ENCODE peak calls at places on chromosomes 7 and 10, in seven cellular contexts. C, G, Y, M, B, P and Q are unnamed samples.

GRCh38 chr10:121708921-121709625 is 110.8 kb upstream of the FGFR2 start:
- DNase-seq in C (no peak), G (peak; percentile 23), Y (no peak), M (no peak), B (no peak), P (no peak), Q (no peak)

GRCh38 chr10:55203319-55203718 is 402.3 kb upstream of the PCDH15 start:
- DNase-seq in C (no peak), G (no peak), Y (no peak), M (no peak), B (no peak), P (no peak), Q (no peak)

GRCh38 chr7:158880973-158881372 is 24.6 kb downstream of the DYNC2I1 start:
- DNase-seq in C (no peak), G (no peak), Y (no peak), M (no peak), B (no peak), P (no peak), Q (no peak)

GRCh38 chr7:18753972-18754610 is 258.5 kb downstream of the HDAC9 start:
- DNase-seq in C (no peak), G (no peak), Y (no peak), M (no peak), B (peak; percentile 98), P (no peak), Q (no peak)

GRCh38 chr10:21030096-21030495 is 133.0 kb upstream of the NEBL start:
- DNase-seq in C (no peak), G (no peak), Y (no peak), M (no peak), B (no peak), P (no peak), Q (no peak)

GRCh38 chr10:30857803-30858202 is 173.9 kb downstream of the ZNF438 start:
- DNase-seq in C (no peak), G (no peak), Y (no peak), M (no peak), B (peak; percentile 97), P (peak; percentile 89), Q (no peak)

GRCh38 chr10:33706746-33707145 is 372.3 kb upstream of the NRP1 start:
- DNase-seq in C (no peak), G (no peak), Y (no peak), M (no peak), B (peak; percentile 75), P (no peak), Q (no peak)

GRCh38 chr7:82250598-82250997 is 193.0 kb downstream of the CACNA2D1 start:
- DNase-seq in C (no peak), G (no peak), Y (no peak), M (no peak), B (peak; percentile 8), P (no peak), Q (no peak)

GRCh38 chr10:31769564-31769963 is 159.1 kb downstream of the ARHGAP12 start:
- DNase-seq in C (no peak), G (no peak), Y (no peak), M (no peak), B (peak; percentile 75), P (no peak), Q (no peak)

GRCh38 chr7:18861514-18861913 is 255.9 kb downstream of the TWIST1 start:
- DNase-seq in C (no peak), G (no peak), Y (peak; percentile 12), M (no peak), B (peak; percentile 77), P (no peak), Q (no peak)

GRCh38 chr10:76356557-76356956 is 925.1 kb downstream of the LRMDA start:
- DNase-seq in C (no peak), G (no peak), Y (no peak), M (no peak), B (no peak), P (no peak), Q (no peak)

GRCh38 chr10:119517235-119518141 is 25.0 kb downstream of the RGS10 start:
- DNase-seq in C (peak; percentile 55), G (no peak), Y (peak; percentile 68), M (peak; percentile 44), B (peak; percentile 54), P (peak; percentile 62), Q (peak; percentile 70)

GRCh38 chr7:157611341-157611740 is 274.5 kb downstream of the DNAJB6 start:
- DNase-seq in C (no peak), G (no peak), Y (no peak), M (no peak), B (no peak), P (no peak), Q (no peak)

GRCh38 chr7:3725145-3725544 is 424.1 kb downstream of the SDK1 start:
- DNase-seq in C (no peak), G (no peak), Y (no peak), M (no peak), B (no peak), P (no peak), Q (no peak)

GRCh38 chr10:4708123-4708759 is 117.8 kb upstream of the AKR1E2 start:
- DNase-seq in C (no peak), G (no peak), Y (no peak), M (no peak), B (no peak), P (no peak), Q (no peak)

GRCh38 chr10:1398626-1399410 is 338.5 kb downstream of the ADARB2 start:
- DNase-seq in C (no peak), G (no peak), Y (no peak), M (no peak), B (no peak), P (no peak), Q (no peak)

GRCh38 chr10:73999703-74000102 is 1.8 kb downstream of the VCL start:
- DNase-seq in C (no peak), G (no peak), Y (no peak), M (no peak), B (peak; percentile 52), P (no peak), Q (no peak)

GRCh38 chr7:143361552-143362125 is 874 bp downstream of the FAM131B start:
- DNase-seq in C (no peak), G (peak; percentile 47), Y (peak; percentile 63), M (no peak), B (no peak), P (no peak), Q (no peak)

GRCh38 chr7:28349637-28350036 is 62.7 kb upstream of the CREB5 start:
- DNase-seq in C (no peak), G (no peak), Y (no peak), M (no peak), B (no peak), P (no peak), Q (no peak)

GRCh38 chr10:14812271-14812670 is 25.6 kb downstream of the CDNF start:
- DNase-seq in C (no peak), G (no peak), Y (no peak), M (no peak), B (peak; percentile 13), P (no peak), Q (peak; percentile 4)

GRCh38 chr10:67262675-67263074 is 336.8 kb downstream of the LRRTM3 start:
- DNase-seq in C (no peak), G (no peak), Y (no peak), M (no peak), B (no peak), P (no peak), Q (no peak)

GRCh38 chr7:5525271-5526189 is 101.9 kb upstream of the TNRC18 start:
- DNase-seq in C (no peak), G (no peak), Y (no peak), M (peak; percentile 20), B (peak; percentile 75), P (no peak), Q (no peak)

GRCh38 chr10:33772370-33773331 is 438.2 kb upstream of the NRP1 start:
- DNase-seq in C (no peak), G (no peak), Y (no peak), M (no peak), B (peak; percentile 3), P (peak; percentile 24), Q (no peak)

GRCh38 chr7:140062118-140062527 is 628 bp downstream of the PARP12 start:
- DNase-seq in C (peak; percentile 65), G (peak; percentile 14), Y (peak; percentile 63), M (peak; percentile 52), B (no peak), P (no peak), Q (no peak)

GRCh38 chr7:41769162-41769561 is 66.3 kb upstream of the INHBA start:
- DNase-seq in C (no peak), G (no peak), Y (no peak), M (no peak), B (no peak), P (no peak), Q (no peak)